ENCODE peak calls at places on chromosome 6, in six cellular contexts. H, K, C, B, S and M are unnamed samples.

GRCh38 chr6:100664274-100665040 is 199.7 kb upstream of the SIM1 start:
- DNase-seq in B (peak), S (no peak), K (peak), H (peak), C (no peak), M (no peak)

GRCh38 chr6:128655978-128656498 is 135.6 kb upstream of the PTPRK start:
- DNase-seq in H (no peak), K (peak), S (no peak), C (peak), B (peak), M (no peak)

GRCh38 chr6:150195996-150196417 is 53.2 kb downstream of the PPP1R14C start:
- DNase-seq in C (no peak), B (no peak), H (no peak), K (no peak), S (no peak), M (no peak)

GRCh38 chr6:150185697-150186096 is 42.9 kb downstream of the PPP1R14C start:
- DNase-seq in S (no peak), C (no peak), K (no peak), B (no peak), H (no peak), M (no peak)

GRCh38 chr6:139119553-139119952 is 15.3 kb upstream of the HECA start:
- DNase-seq in H (no peak), K (no peak), B (no peak), S (no peak), C (no peak), M (no peak)

GRCh38 chr6:161166176-161166575 is 107.7 kb downstream of the AGPAT4 start:
- DNase-seq in H (no peak), B (no peak), S (no peak), C (no peak), K (no peak), M (no peak)

GRCh38 chr6:150492941-150493340 is 106.7 kb upstream of the PLEKHG1 start:
- DNase-seq in K (no peak), B (no peak), C (no peak), S (no peak), H (no peak), M (no peak)

GRCh38 chr6:74170118-74170517 is 474.1 kb downstream of the CD109 start:
- DNase-seq in S (no peak), K (peak), C (no peak), B (peak), H (no peak), M (no peak)

GRCh38 chr6:43883698-43884659 is 114.0 kb downstream of the VEGFA start:
- DNase-seq in C (no peak), S (no peak), B (no peak), K (no peak), H (no peak), M (peak)

GRCh38 chr6:157644043-157644810 is 178.8 kb upstream of the SNX9 start:
- DNase-seq in H (no peak), C (peak), S (no peak), B (peak), K (peak), M (no peak)

GRCh38 chr6:42434237-42434636 is 17.5 kb downstream of the TRERF1 start:
- DNase-seq in S (no peak), C (no peak), B (no peak), K (no peak), H (no peak), M (no peak)

DNA sequence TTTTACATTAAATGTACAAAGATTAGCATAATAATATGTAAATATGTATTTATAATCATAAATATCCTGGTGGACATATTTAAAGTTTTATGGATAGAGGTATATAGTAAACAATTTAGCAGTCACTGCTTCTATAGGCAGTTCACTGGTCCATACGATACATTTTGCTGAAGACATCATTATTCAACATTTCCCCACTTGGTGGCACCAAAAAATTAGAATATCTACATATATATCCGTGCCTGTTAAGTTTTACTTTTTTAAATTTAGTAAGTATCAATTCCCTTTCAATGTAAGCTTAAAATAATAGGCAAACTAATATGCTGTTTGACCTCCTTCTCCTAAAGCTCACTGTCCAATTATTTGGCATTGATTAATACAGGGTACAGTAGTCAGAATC is 64.2 kb downstream of the LMBRD1 start:
- DNase-seq in C (no peak), B (no peak), S (no peak), K (peak), H (no peak), M (no peak)
- TF ChIP-seq CTCF in C (no peak), B (peak), S (no peak), K (peak), H (peak), M (peak)

DNA sequence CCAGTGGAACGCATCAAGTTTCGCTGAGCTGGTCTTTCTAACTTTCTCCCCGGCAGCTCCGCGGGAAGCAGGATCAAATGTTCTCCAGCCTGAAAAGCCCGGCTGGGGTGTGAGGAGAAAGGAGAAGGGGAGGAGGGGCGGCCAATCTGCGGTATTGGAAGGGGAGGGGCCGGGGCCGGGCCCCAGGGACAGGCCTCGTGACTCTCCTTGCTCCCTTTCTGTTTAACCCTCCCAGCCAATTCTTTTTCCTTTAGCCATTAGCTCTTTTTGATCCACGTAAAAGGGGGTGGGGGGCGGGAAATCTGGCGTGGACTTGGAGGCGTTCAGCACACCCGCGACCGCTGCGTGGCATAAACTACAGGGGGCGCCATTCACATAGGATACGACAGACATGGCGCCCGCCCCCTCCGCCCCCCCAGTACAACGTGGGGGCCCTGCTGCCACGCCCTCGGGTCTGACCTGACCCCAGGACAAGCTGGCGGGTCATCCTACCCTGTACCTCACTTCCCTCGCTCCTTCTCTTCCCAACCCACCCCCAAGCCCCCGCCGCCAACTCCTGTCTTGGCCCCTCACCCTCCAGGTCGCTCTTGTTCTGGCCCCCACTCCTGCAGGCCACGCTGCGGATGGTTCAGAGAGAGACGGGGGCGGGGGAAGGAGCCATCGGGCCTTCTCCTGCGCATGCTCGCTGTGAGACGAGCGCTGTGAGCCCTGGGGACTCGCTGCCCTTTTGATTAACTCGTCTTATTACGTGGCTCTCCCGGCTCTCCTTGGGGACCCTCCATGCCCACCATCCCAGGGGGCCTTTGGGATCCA is 7.8 kb upstream of the MDGA1 start:
- DNase-seq in K (peak), S (peak), H (peak), B (peak), C (peak), M (peak)
- TF ChIP-seq CTCF in K (peak), S (peak), H (peak), B (peak), C (peak), M (peak)

DNA sequence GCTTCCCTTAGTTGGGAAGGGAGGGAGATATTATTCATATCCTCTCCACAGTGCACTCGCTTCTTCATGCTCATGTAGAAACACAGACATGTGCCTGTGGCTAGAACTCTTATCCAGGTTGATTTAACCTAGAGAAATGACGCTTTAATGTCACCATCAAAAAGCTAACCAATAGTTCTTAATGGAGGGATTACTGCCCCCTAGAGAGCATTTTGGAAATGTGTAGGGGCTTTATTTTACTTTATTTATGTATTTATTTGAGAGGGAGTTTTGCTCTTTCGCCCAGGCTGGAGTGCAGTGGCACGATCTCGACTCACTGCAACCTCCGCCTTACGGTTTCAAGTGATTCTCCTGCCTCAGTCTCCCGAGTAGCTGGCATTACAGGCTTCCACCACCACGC is 229.6 kb downstream of the SOD2 start:
- DNase-seq in B (no peak), S (no peak), C (no peak), H (peak), K (peak), M (no peak)
- TF ChIP-seq CTCF in B (peak), S (peak), C (no peak), H (no peak), K (peak), M (no peak)

GRCh38 chr6:11681770-11682169 is 96.8 kb downstream of the ADTRP start:
- DNase-seq in K (no peak), H (no peak), B (no peak), S (no peak), C (no peak), M (no peak)
- TF ChIP-seq CTCF in K (no peak), H (no peak), B (no peak), S (no peak), C (no peak), M (no peak)

GRCh38 chr6:166008441-166009369 is 158.9 kb downstream of the TBXT start:
- DNase-seq in K (peak), C (peak), B (no peak), S (no peak), H (no peak), M (no peak)
- TF ChIP-seq CTCF in K (peak), C (no peak), B (no peak), S (no peak), H (no peak), M (no peak)

GRCh38 chr6:136547336-136547735 is 2.9 kb downstream of the MAP7 start:
- DNase-seq in K (peak), C (peak), H (peak), S (no peak), B (peak), M (no peak)
- TF ChIP-seq CTCF in K (peak), C (peak), H (peak), S (peak), B (peak), M (peak)

GRCh38 chr6:8908638-8909037 is 473.3 kb upstream of the SLC35B3 start:
- DNase-seq in B (no peak), C (no peak), H (no peak), K (no peak), S (no peak), M (no peak)

GRCh38 chr6:8906699-8907098 is 471.4 kb upstream of the SLC35B3 start:
- DNase-seq in H (no peak), B (no peak), K (no peak), C (no peak), S (no peak), M (no peak)

GRCh38 chr6:8905647-8906231 is 470.4 kb upstream of the SLC35B3 start:
- DNase-seq in C (no peak), S (no peak), H (no peak), B (no peak), K (no peak), M (no peak)

DNA sequence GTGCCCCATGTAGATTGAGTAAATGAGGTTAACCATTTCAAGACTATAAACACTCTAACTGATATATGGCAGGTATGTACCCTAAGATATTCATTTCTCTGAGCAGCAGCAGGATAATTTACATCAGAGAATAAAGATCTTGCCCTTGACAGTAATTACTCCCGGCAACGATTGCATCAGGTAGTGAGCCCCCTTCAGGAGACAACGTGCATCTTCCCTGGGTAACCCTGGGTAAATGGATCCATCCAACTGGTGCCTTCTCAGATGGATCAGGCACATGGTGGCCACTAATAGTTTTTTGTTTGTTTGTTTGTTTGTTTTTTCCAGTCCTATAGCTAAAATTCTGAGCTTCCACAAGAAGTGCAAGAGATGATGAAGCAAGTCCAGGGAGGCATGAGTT is 469.4 kb upstream of the SLC35B3 start:
- DNase-seq in K (no peak), S (no peak), H (peak), C (peak), B (no peak), M (no peak)
- TF ChIP-seq CTCF in K (no peak), S (peak), H (peak), C (no peak), B (peak), M (peak)

GRCh38 chr6:168232989-168233874 is 86.3 kb downstream of the DACT2 start:
- DNase-seq in K (no peak), S (no peak), H (no peak), B (no peak), C (no peak), M (no peak)
- TF ChIP-seq CTCF in K (no peak), S (no peak), H (no peak), B (no peak), C (no peak), M (no peak)

GRCh38 chr6:97067045-97067444 is 142.5 kb downstream of the KLHL32 start:
- DNase-seq in S (no peak), H (peak), C (no peak), B (no peak), K (no peak), M (no peak)

GRCh38 chr6:97066056-97066455 is 141.5 kb downstream of the KLHL32 start:
- DNase-seq in H (no peak), K (no peak), B (no peak), C (no peak), S (no peak), M (no peak)

GRCh38 chr6:97064578-97064977 is 140.1 kb downstream of the KLHL32 start:
- DNase-seq in B (no peak), H (no peak), S (no peak), K (no peak), C (no peak), M (no peak)

GRCh38 chr6:97069363-97069762 is 144.8 kb downstream of the KLHL32 start:
- DNase-seq in S (no peak), H (no peak), C (no peak), B (no peak), K (no peak), M (no peak)

GRCh38 chr6:97068211-97068610 is 143.7 kb downstream of the KLHL32 start:
- DNase-seq in S (peak), B (peak), K (peak), C (peak), H (peak), M (no peak)
- TF ChIP-seq CTCF in S (peak), B (peak), K (peak), C (peak), H (peak), M (peak)

GRCh38 chr6:164230259-164230658 is 815.7 kb downstream of the QKI start:
- DNase-seq in S (no peak), C (no peak), H (no peak), K (no peak), B (no peak), M (no peak)
- TF ChIP-seq CTCF in S (no peak), C (no peak), H (no peak), K (no peak), B (no peak), M (no peak)